ENCODE peak calls at places on chromosomes 3 and 15, in six cellular contexts. F is Calu3, E is fibroblast of lung, O is neural crest cell, I is MM.1S, T is AG04450. H is an unnamed sample.

GRCh38 chr15:68271854-68272471 is 5.6 kb upstream of the FEM1B start:
- DNase-seq in F (peak; percentile 63), E (peak; percentile 48), O (no peak), I (no peak), T (no peak), H (peak; percentile 88)

GRCh38 chr3:179671709-179672337 is 19.0 kb downstream of the USP13 start:
- DNase-seq in F (no peak), E (peak; percentile 56), O (no peak), I (no peak), T (no peak), H (peak; percentile 47)

GRCh38 chr3:42652251-42652610 is 1.3 kb upstream of the ZBTB47 start:
- DNase-seq in F (no peak), E (peak; percentile 24), O (no peak), I (no peak), T (no peak), H (no peak)

GRCh38 chr3:36933540-36934296 is 11.1 kb downstream of the TRANK1 start:
- DNase-seq in F (no peak), E (no peak), O (no peak), I (no peak), T (no peak), H (no peak)

GRCh38 chr3:111619833-111620232 is 24.7 kb upstream of the ZBED2 start:
- DNase-seq in F (no peak), E (no peak), O (no peak), I (no peak), T (no peak), H (no peak)

GRCh38 chr3:129688310-129688895 is 81.9 kb upstream of the PLXND1 start:
- DNase-seq in F (no peak), E (peak; percentile 76), O (peak; percentile 57), I (no peak), T (no peak), H (peak; percentile 49)

GRCh38 chr15:41562784-41563198 is 3.8 kb downstream of the TYRO3 start:
- DNase-seq in F (no peak), E (no peak), O (no peak), I (no peak), T (no peak), H (no peak)

GRCh38 chr3:58824285-58824684 is 157.7 kb upstream of the FAM3D start:
- DNase-seq in F (peak; percentile 70), E (peak; percentile 77), O (peak; percentile 68), I (no peak), T (peak; percentile 33), H (peak; percentile 71)

GRCh38 chr3:36804295-36805055 is 40.1 kb upstream of the DCLK3 start:
- DNase-seq in F (no peak), E (no peak), O (no peak), I (no peak), T (no peak), H (no peak)

GRCh38 chr15:59276225-59277178 is 69.9 kb downstream of the LDHAL6B start:
- DNase-seq in F (peak; percentile 87), E (no peak), O (no peak), I (no peak), T (no peak), H (no peak)

GRCh38 chr3:46712191-46713047 is 5.2 kb downstream of the PRSS50 start:
- DNase-seq in F (no peak), E (no peak), O (no peak), I (no peak), T (no peak), H (no peak)

GRCh38 chr15:77104155-77104554 is 33.2 kb upstream of the TSPAN3 start:
- DNase-seq in F (no peak), E (peak; percentile 5), O (no peak), I (no peak), T (no peak), H (peak; percentile 65)

GRCh38 chr3:70855139-70855538 is 542.7 kb upstream of the MDFIC2 start:
- DNase-seq in F (no peak), E (peak; percentile 55), O (no peak), I (no peak), T (no peak), H (no peak)

GRCh38 chr3:50242778-50243551 is 7.0 kb downstream of the GNAI2 start:
- DNase-seq in F (no peak), E (no peak), O (no peak), I (no peak), T (no peak), H (peak; percentile 58)

GRCh38 chr3:140242818-140243276 is 307.9 kb downstream of the CLSTN2 start:
- DNase-seq in F (no peak), E (no peak), O (no peak), I (no peak), T (no peak), H (peak; percentile 38)

GRCh38 chr3:176850498-176850897 is 346.8 kb downstream of the TBL1XR1 start:
- DNase-seq in F (no peak), E (no peak), O (no peak), I (no peak), T (no peak), H (no peak)

GRCh38 chr3:66858656-66859381 is 139.3 kb upstream of the KBTBD8 start:
- DNase-seq in F (no peak), E (no peak), O (peak; percentile 8), I (no peak), T (no peak), H (no peak)

GRCh38 chr3:157091096-157091833 is 68.7 kb downstream of the CCNL1 start:
- DNase-seq in F (no peak), E (no peak), O (no peak), I (peak; percentile 30), T (no peak), H (no peak)

GRCh38 chr15:50813865-50814264 is 48.4 kb upstream of the SPPL2A start:
- DNase-seq in F (no peak), E (no peak), O (no peak), I (no peak), T (no peak), H (peak; percentile 8)

GRCh38 chr15:25176991-25177954 is 222.5 kb downstream of the SNRPN start:
- DNase-seq in F (no peak), E (no peak), O (no peak), I (no peak), T (no peak), H (no peak)

GRCh38 chr3:171965088-171965712 is 74.2 kb upstream of the FNDC3B start:
- DNase-seq in F (no peak), E (no peak), O (no peak), I (no peak), T (no peak), H (no peak)

GRCh38 chr3:64321747-64322146 is 96.5 kb upstream of the PRICKLE2 start:
- DNase-seq in F (peak; percentile 17), E (peak; percentile 82), O (no peak), I (no peak), T (peak; percentile 48), H (peak; percentile 83)

GRCh38 chr3:159821737-159822136 is 166.9 kb upstream of the IL12A start:
- DNase-seq in F (no peak), E (no peak), O (no peak), I (no peak), T (no peak), H (peak; percentile 18)

GRCh38 chr3:14148041-14148985 is 23.5 kb downstream of the TMEM43 start:
- DNase-seq in F (peak; percentile 17), E (no peak), O (no peak), I (no peak), T (no peak), H (no peak)

GRCh38 chr3:46703013-46703520 is 1.9 kb downstream of the TMIE start:
- DNase-seq in F (no peak), E (no peak), O (no peak), I (no peak), T (no peak), H (no peak)

GRCh38 chr15:33083232-33084006 is 111.1 kb downstream of the FMN1 start:
- DNase-seq in F (no peak), E (no peak), O (no peak), I (no peak), T (no peak), H (no peak)
- TF ChIP-seq CTCF in F (no peak), E (no peak), O (no peak), I (no peak), T (no peak), H (no peak)

GRCh38 chr3:194632983-194633348 is 253 bp downstream of the TMEM44 start:
- DNase-seq in F (no peak), E (no peak), O (peak; percentile 49), I (no peak), T (no peak), H (no peak)

GRCh38 chr3:194632211-194632982 is 822 bp downstream of the TMEM44 start:
- DNase-seq in F (peak; percentile 27), E (peak; percentile 31), O (no peak), I (no peak), T (no peak), H (peak; percentile 61)

GRCh38 chr3:194637066-194637465 is 3.8 kb upstream of the TMEM44 start:
- DNase-seq in F (no peak), E (no peak), O (no peak), I (no peak), T (no peak), H (no peak)

GRCh38 chr3:194631696-194632095 is 1.5 kb downstream of the TMEM44 start:
- DNase-seq in F (no peak), E (no peak), O (no peak), I (no peak), T (no peak), H (no peak)

GRCh38 chr3:194633349-194634004 is at the start of gene TMEM44:
- DNase-seq in F (peak; percentile 95), E (peak; percentile 73), O (peak; percentile 81), I (peak; percentile 76), T (peak; percentile 26), H (peak; percentile 79)
- TF ChIP-seq CTCF in F (peak; percentile 90), E (peak; percentile 43), O (peak; percentile 72), I (peak; percentile 52), T (peak; percentile 56), H (no peak)

GRCh38 chr3:195187609-195188529 is 83.1 kb downstream of the XXYLT1 start:
- DNase-seq in F (no peak), E (peak; percentile 54), O (no peak), I (no peak), T (no peak), H (peak; percentile 68)

GRCh38 chr3:195189821-195190220 is 81.1 kb downstream of the XXYLT1 start:
- DNase-seq in F (no peak), E (no peak), O (no peak), I (no peak), T (no peak), H (no peak)

GRCh38 chr3:195185574-195185973 is 85.4 kb downstream of the XXYLT1 start:
- DNase-seq in F (peak; percentile 51), E (no peak), O (no peak), I (peak; percentile 67), T (no peak), H (no peak)

GRCh38 chr3:195186041-195186709 is 84.8 kb downstream of the XXYLT1 start:
- DNase-seq in F (no peak), E (no peak), O (no peak), I (no peak), T (no peak), H (no peak)

GRCh38 chr3:195188530-195188917 is 82.4 kb downstream of the XXYLT1 start:
- DNase-seq in F (no peak), E (peak; percentile 37), O (no peak), I (no peak), T (no peak), H (peak; percentile 40)
- TF ChIP-seq CTCF in F (no peak), E (peak; percentile 37), O (no peak), I (no peak), T (peak; percentile 34), H (peak; percentile 29)

GRCh38 chr15:83435202-83435601 is 11.9 kb upstream of the SH3GL3 start:
- DNase-seq in F (no peak), E (peak; percentile 40), O (no peak), I (no peak), T (no peak), H (peak; percentile 60)

GRCh38 chr15:83435782-83436181 is 11.4 kb upstream of the SH3GL3 start:
- DNase-seq in F (no peak), E (no peak), O (no peak), I (no peak), T (no peak), H (peak; percentile 21)

GRCh38 chr15:83436513-83437158 is 10.5 kb upstream of the SH3GL3 start:
- DNase-seq in F (peak; percentile 25), E (peak; percentile 72), O (peak; percentile 35), I (no peak), T (no peak), H (peak; percentile 71)
- TF ChIP-seq CTCF in F (peak; percentile 52), E (peak; percentile 63), O (peak; percentile 75), I (peak; percentile 13), T (peak; percentile 67), H (peak; percentile 71)

H was measured in fibroblast of mammary gland.